ENCODE peak calls at places on chromosomes 5 and 9, in four cellular contexts. X is IMR-90, G is GM12878, P is K562. V is an unnamed sample. For H3K36me3, the result is how much of the 10 kb centered on the place peaks cover.

GRCh38 chr5:154524846-154525245 is 46.8 kb upstream of the HAND1 start:
- DNase-seq in X (no peak), P (no peak), G (no peak), V (no peak)

GRCh38 chr5:160451281-160451680 is 29.6 kb downstream of the PTTG1 start:
- DNase-seq in P (no peak), X (no peak), G (no peak), V (no peak)

GRCh38 chr9:127971357-127972315 is 9.2 kb downstream of the EEIG1 start:
- DNase-seq in P (no peak), X (no peak), G (no peak), V (peak)

GRCh38 chr9:129610193-129610472 is 10.8 kb downstream of the C9orf50 start:
- DNase-seq in G (no peak), P (no peak), X (no peak), V (peak)

GRCh38 chr5:23483090-23483489 is 24.3 kb upstream of the PRDM9 start:
- DNase-seq in G (no peak), P (no peak), X (no peak), V (no peak)

GRCh38 chr9:111679199-111679598 is 17.8 kb downstream of the GNG10 start:
- DNase-seq in P (no peak), G (no peak), X (no peak), V (no peak)

GRCh38 chr5:102772273-102772672 is 17.2 kb downstream of the PAM start:
- DNase-seq in X (no peak), G (no peak), P (no peak), V (no peak)

GRCh38 chr5:32589431-32589830 is 4.1 kb downstream of the SUB1 start:
- DNase-seq in G (no peak), X (no peak), P (no peak), V (no peak)

GRCh38 chr9:124474151-124474550 is 23.9 kb downstream of the ADGRD2 start:
- DNase-seq in P (no peak), G (no peak), X (no peak), V (no peak)

GRCh38 chr9:3525088-3525835 is 539 bp downstream of the RFX3 start:
- DNase-seq in P (peak), G (no peak), X (no peak), V (peak)

GRCh38 chr9:119304566-119304965 is 64.7 kb downstream of the BRINP1 start:
- DNase-seq in P (no peak), X (no peak), G (no peak), V (no peak)

GRCh38 chr5:149079883-149080282 is 17.0 kb upstream of the SH3TC2 start:
- DNase-seq in X (no peak), P (no peak), G (no peak), V (no peak)

GRCh38 chr5:170496629-170497028 is 7.2 kb upstream of the KCNIP1 start:
- DNase-seq in G (no peak), P (no peak), X (no peak), V (no peak)

GRCh38 chr9:83472221-83472665 is 66.0 kb downstream of the FRMD3 start:
- DNase-seq in G (no peak), X (peak), P (no peak), V (no peak)

GRCh38 chr9:134716067-134716466 is 74.5 kb downstream of the COL5A1 start:
- DNase-seq in P (no peak), G (no peak), X (peak), V (peak)

GRCh38 chr9:134712243-134712642 is 70.6 kb downstream of the COL5A1 start:
- DNase-seq in X (no peak), G (no peak), P (no peak), V (no peak)

GRCh38 chr9:134710271-134710540 is 68.6 kb downstream of the COL5A1 start:
- DNase-seq in X (no peak), G (no peak), P (no peak), V (no peak)

GRCh38 chr9:134710912-134711311 is 69.3 kb downstream of the COL5A1 start:
- DNase-seq in P (no peak), G (no peak), X (no peak), V (no peak)

GRCh38 chr9:134712922-134713321 is 71.3 kb downstream of the COL5A1 start:
- DNase-seq in P (no peak), G (no peak), X (no peak), V (no peak)
- TF ChIP-seq RCOR1 in P (no peak), G (no peak), X (no peak), V (no peak)

GRCh38 chr5:96702503-96703383 is 40.6 kb downstream of the CAST start:
- DNase-seq in P (peak), X (peak), G (no peak), V (peak)
- H3K36me3 ChIP-seq in P (under half), X (under half), G (under half), V (under half)

DNA sequence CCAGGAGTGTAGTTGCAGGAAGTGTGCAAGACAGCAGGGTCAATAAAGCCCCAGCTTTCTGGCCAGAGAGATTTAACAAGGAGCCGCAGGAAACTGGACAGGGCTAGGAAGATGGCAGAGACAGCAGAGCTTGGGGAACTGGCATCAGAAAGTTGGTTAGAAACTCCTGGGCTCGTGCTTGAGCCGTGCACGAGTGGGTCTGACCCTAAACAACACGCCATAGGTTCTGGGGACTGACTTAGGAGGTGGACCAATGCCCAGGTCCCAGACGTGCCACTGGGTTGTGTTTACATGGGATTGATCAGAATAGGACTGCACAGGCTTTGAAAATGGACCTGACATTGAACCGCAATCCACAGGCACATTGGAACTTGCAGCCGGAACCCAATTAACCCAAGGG is 41.5 kb downstream of the ADAMTS2 start:
- DNase-seq in G (no peak), X (no peak), P (no peak), V (no peak)
- TF ChIP-seq RCOR1 in G (no peak), X (no peak), P (no peak), V (no peak)

GRCh38 chr9:95495988-95496387 is 20.8 kb downstream of the PTCH1 start:
- DNase-seq in P (no peak), X (no peak), G (no peak), V (no peak)
- H3K36me3 ChIP-seq in P (under half), X (under half), G (under half), V (under half)

GRCh38 chr5:172846249-172846648 is 12.2 kb downstream of the ERGIC1 start:
- DNase-seq in G (no peak), P (no peak), X (no peak), V (no peak)

GRCh38 chr5:172848419-172848818 is 14.4 kb downstream of the ERGIC1 start:
- DNase-seq in P (no peak), G (no peak), X (no peak), V (no peak)

GRCh38 chr5:172844577-172844838 is 10.5 kb downstream of the ERGIC1 start:
- DNase-seq in G (no peak), P (no peak), X (no peak), V (no peak)

GRCh38 chr5:172845190-172845975 is 11.3 kb downstream of the ERGIC1 start:
- DNase-seq in G (no peak), X (no peak), P (no peak), V (no peak)

GRCh38 chr5:172846677-172847076 is 12.6 kb downstream of the ERGIC1 start:
- DNase-seq in G (no peak), X (no peak), P (no peak), V (no peak)
- TF ChIP-seq RCOR1 in G (no peak), X (no peak), P (no peak), V (no peak)

GRCh38 chr9:130632081-130632710 is 32.2 kb upstream of the PRDM12 start:
- DNase-seq in P (no peak), G (no peak), X (no peak), V (no peak)

GRCh38 chr9:130634191-130634768 is 30.1 kb upstream of the PRDM12 start:
- DNase-seq in P (no peak), X (no peak), G (no peak), V (no peak)

GRCh38 chr9:130631331-130632080 is 32.9 kb upstream of the PRDM12 start:
- DNase-seq in P (no peak), X (no peak), G (no peak), V (no peak)

GRCh38 chr9:130633336-130634190 is 30.8 kb upstream of the PRDM12 start:
- DNase-seq in P (no peak), G (no peak), X (no peak), V (no peak)

GRCh38 chr9:130632841-130633240 is 31.6 kb upstream of the PRDM12 start:
- DNase-seq in P (no peak), G (no peak), X (no peak), V (no peak)
- H3K36me3 ChIP-seq in P (half or more), G (under half), X (half or more), V (half or more)

GRCh38 chr5:79269733-79270166 is 33.8 kb downstream of the JMY start:
- DNase-seq in X (no peak), G (no peak), P (no peak), V (no peak)
- TF ChIP-seq RCOR1 in X (no peak), G (no peak), P (no peak), V (no peak)